ENCODE peak calls at places on chromosomes 13 and 19, in five cellular contexts. P is H1, H is uterus, C is mesenchymal stem cell, L is testis. E is an unnamed sample. For H3K4me1, the result is how much of the 10 kb centered on the place peaks cover.

GRCh38 chr19:38721977-38722773 is 22.1 kb downstream of the CAPN12 start:
- DNase-seq in P (no peak), H (no peak), C (no peak), L (peak), E (peak)

GRCh38 chr13:64579331-64579730 is 2650.8 kb downstream of the PCDH9 start:
- DNase-seq in P (no peak), H (no peak), C (no peak), L (no peak), E (no peak)

GRCh38 chr13:113207890-113208423 is 512 bp downstream of the PCID2 start:
- DNase-seq in P (peak), H (no peak), C (peak), L (peak), E (peak)

GRCh38 chr19:29292562-29292961 is 79.6 kb upstream of the UQCRFS1 start:
- DNase-seq in P (no peak), H (no peak), C (no peak), L (no peak), E (no peak)

GRCh38 chr19:15195381-15195964 is 5.3 kb downstream of the NOTCH3 start:
- DNase-seq in P (peak), H (peak), C (peak), L (no peak), E (peak)

GRCh38 chr13:50485979-50486935 is 357.2 kb downstream of the DLEU7 start:
- DNase-seq in P (no peak), H (no peak), C (no peak), L (no peak), E (no peak)

GRCh38 chr13:51912091-51912490 is 50.3 kb downstream of the CCDC70 start:
- DNase-seq in P (no peak), H (no peak), C (no peak), L (peak), E (no peak)

GRCh38 chr19:7288131-7288530 is 6.1 kb downstream of the INSR start:
- DNase-seq in P (no peak), H (no peak), C (no peak), L (no peak), E (no peak)

GRCh38 chr13:102295316-102296048 is 106.4 kb downstream of the FGF14 start:
- DNase-seq in P (no peak), H (peak), C (peak), L (no peak), E (no peak)

GRCh38 chr19:48695743-48696352 is at the start of gene FUT2:
- DNase-seq in P (peak), H (no peak), C (no peak), L (no peak), E (no peak)

GRCh38 chr13:44876782-44877324 is 112.4 kb downstream of the NUFIP1 start:
- DNase-seq in P (peak), H (no peak), C (no peak), L (peak), E (no peak)

GRCh38 chr19:57280913-57281425 is 684 bp downstream of the ZNF460 start:
- DNase-seq in P (no peak), H (no peak), C (no peak), L (no peak), E (peak)

GRCh38 chr13:114222461-114222968 is 12.2 kb upstream of the CDC16 start:
- DNase-seq in P (no peak), H (no peak), C (no peak), L (peak), E (no peak)

GRCh38 chr19:12611361-12611699 is 610 bp downstream of the ZNF791 start:
- DNase-seq in P (peak), H (peak), C (peak), L (peak), E (peak)

GRCh38 chr19:46718157-46718933 is 1.4 kb upstream of the PRKD2 start:
- DNase-seq in P (peak), H (no peak), C (no peak), L (no peak), E (no peak)

GRCh38 chr13:100765021-100765420 is 90.4 kb upstream of the TMTC4 start:
- DNase-seq in P (no peak), H (no peak), C (no peak), L (no peak), E (no peak)

GRCh38 chr13:95445116-95445515 is 107.4 kb upstream of the CLDN10 start:
- DNase-seq in P (no peak), H (no peak), C (no peak), L (no peak), E (no peak)

GRCh38 chr19:47381653-47382279 is 32.7 kb downstream of the DHX34 start:
- DNase-seq in P (no peak), H (no peak), C (no peak), L (no peak), E (no peak)

GRCh38 chr19:20307127-20307526 is 140.1 kb downstream of the ZNF486 start:
- DNase-seq in P (no peak), H (no peak), C (no peak), L (no peak), E (no peak)

GRCh38 chr19:21603431-21604153 is 98.2 kb downstream of the ZNF429 start:
- DNase-seq in P (no peak), H (no peak), C (no peak), L (no peak), E (peak)

GRCh38 chr13:28819748-28820098 is 416 bp upstream of the MTUS2 start:
- DNase-seq in P (peak), H (no peak), C (peak), L (peak), E (peak)

GRCh38 chr19:512548-513365 is 5.5 kb downstream of the TPGS1 start:
- DNase-seq in P (peak), H (no peak), C (no peak), L (no peak), E (no peak)

GRCh38 chr13:48560657-48561337 is 27.9 kb upstream of the RCBTB2 start:
- DNase-seq in P (no peak), H (no peak), C (no peak), L (no peak), E (no peak)

GRCh38 chr19:53883741-53884140 is 1.7 kb downstream of the PRKCG start:
- DNase-seq in P (no peak), H (no peak), C (no peak), L (no peak), E (no peak)

GRCh38 chr13:68275758-68276157 is 1045.6 kb upstream of the PCDH9 start:
- DNase-seq in P (no peak), H (no peak), C (no peak), L (no peak), E (no peak)

GRCh38 chr13:49165798-49166752 is 54.1 kb upstream of the MLNR start:
- DNase-seq in P (no peak), H (no peak), C (peak), L (no peak), E (no peak)

GRCh38 chr13:44397766-44398223 is 24.2 kb downstream of the SERP2 start:
- DNase-seq in P (no peak), H (no peak), C (peak), L (no peak), E (peak)

GRCh38 chr19:48926909-48927308 is 6.6 kb upstream of the DHDH start:
- DNase-seq in P (no peak), H (peak), C (peak), L (peak), E (no peak)

GRCh38 chr19:7456964-7457541 is 31.8 kb downstream of the PEX11G start:
- DNase-seq in P (no peak), H (no peak), C (no peak), L (no peak), E (no peak)

DNA sequence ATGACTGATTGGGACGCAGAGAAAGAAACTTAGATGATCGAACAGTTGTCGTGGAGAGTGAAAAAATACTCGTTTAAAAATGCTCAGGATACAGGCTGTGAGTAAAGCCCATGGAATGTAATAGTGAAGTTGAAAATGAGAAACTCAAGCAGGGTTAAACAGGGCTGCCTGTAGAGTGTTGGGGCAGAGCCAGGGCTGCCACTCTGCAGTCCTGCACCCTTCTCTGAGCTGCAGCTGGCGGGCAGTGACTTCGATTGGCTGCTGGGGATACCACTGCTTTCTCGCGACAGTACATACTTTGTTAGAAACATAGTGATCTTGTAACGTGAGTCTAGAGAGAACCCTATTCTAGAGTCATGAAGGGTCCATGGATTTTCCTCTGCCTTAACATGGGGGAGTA is 95.4 kb downstream of the ARHGEF7 start:
- DNase-seq in P (no peak), H (no peak), C (peak), L (peak), E (peak)
- H3K4me1 ChIP-seq in P (under half), H (under half), C (under half), L (under half), E (under half)

GRCh38 chr19:3250675-3251074 is 26.2 kb downstream of the CELF5 start:
- DNase-seq in P (peak), H (no peak), C (no peak), L (no peak), E (no peak)

GRCh38 chr19:3251229-3251628 is 26.8 kb downstream of the CELF5 start:
- DNase-seq in P (no peak), H (no peak), C (no peak), L (no peak), E (no peak)

GRCh38 chr19:3249408-3249807 is 24.9 kb downstream of the CELF5 start:
- DNase-seq in P (peak), H (no peak), C (no peak), L (peak), E (peak)

GRCh38 chr19:3245050-3245449 is 20.6 kb downstream of the CELF5 start:
- DNase-seq in P (no peak), H (no peak), C (no peak), L (no peak), E (no peak)

DNA sequence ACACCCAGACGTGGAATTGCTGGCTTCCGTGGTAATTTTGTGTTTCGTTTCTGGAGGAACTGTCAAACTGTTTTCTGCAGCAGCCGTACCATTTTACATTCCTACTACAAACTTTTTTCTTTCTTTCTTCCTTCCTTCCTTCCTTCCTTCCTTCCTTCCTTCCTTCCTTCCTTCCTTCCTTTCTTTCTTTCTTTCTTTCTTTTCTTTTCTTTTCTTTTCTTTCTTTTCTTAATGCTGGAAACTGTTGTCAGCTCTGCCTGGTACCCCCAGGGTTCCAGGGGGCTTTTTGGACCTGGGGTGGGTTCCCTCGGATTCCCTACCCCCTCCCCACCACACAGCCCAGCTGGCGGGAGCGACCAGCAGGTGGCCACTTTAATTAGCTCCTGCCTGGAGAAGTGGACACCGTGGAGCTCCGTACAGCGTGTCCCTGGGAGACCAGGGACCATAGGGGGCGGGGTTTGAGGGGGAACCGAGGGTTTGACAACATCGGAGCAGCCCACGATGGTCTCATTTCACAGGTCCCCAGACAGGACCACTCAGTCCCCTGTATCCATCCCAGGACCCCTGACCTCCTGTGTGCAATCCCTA is 24.4 kb downstream of the CELF5 start:
- DNase-seq in P (no peak), H (no peak), C (no peak), L (no peak), E (no peak)
- H3K4me1 ChIP-seq in P (under half), H (under half), C (under half), L (under half), E (under half)

DNA sequence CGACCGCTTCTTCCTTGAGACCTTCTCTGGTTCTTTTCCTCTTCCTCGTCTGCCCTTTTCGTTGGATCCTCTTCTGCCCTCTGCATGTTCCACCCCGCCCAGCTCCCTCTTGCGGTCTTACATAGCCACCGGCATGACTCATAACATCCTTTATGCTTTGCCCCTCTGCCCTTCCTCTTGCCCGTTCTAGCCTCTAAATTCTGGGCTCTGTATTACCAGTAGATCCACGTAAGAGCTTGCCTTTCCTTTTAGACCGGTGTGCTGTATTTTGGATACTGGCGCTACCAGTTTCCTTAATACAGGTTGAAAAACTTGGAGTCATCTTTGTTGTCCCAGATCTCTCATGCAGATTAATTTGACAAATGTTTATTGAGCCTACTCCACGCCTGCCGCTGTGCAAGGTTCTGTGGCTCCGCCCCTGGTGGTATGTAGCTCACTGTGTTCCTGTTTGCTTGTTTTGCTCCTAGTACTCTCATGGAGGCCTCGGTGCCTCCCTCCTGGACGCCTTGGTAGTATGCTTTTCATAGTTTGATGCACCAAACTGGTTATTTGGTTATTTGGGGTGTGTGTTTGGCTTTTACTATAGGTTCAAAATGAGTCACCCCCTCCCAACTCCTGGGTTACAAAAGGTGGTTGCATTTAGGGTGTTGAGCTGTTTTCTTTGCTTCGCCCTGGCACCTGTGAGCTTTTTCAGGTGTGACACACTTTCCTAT is 1.7 kb downstream of the GTF3A start:
- DNase-seq in P (peak), H (peak), C (peak), L (peak), E (peak)
- H3K4me1 ChIP-seq in P (under half), H (under half), C (under half), L (under half), E (under half)

GRCh38 chr19:1668048-1668338 is 15.6 kb upstream of the TCF3 start:
- DNase-seq in P (no peak), H (no peak), C (no peak), L (no peak), E (no peak)

GRCh38 chr19:1668339-1669123 is 16.1 kb upstream of the TCF3 start:
- DNase-seq in P (peak), H (no peak), C (peak), L (no peak), E (peak)

GRCh38 chr19:1661995-1662394 is 9.6 kb upstream of the TCF3 start:
- DNase-seq in P (no peak), H (no peak), C (no peak), L (no peak), E (no peak)

GRCh38 chr19:1663854-1664253 is 11.4 kb upstream of the TCF3 start:
- DNase-seq in P (no peak), H (no peak), C (no peak), L (no peak), E (no peak)

DNA sequence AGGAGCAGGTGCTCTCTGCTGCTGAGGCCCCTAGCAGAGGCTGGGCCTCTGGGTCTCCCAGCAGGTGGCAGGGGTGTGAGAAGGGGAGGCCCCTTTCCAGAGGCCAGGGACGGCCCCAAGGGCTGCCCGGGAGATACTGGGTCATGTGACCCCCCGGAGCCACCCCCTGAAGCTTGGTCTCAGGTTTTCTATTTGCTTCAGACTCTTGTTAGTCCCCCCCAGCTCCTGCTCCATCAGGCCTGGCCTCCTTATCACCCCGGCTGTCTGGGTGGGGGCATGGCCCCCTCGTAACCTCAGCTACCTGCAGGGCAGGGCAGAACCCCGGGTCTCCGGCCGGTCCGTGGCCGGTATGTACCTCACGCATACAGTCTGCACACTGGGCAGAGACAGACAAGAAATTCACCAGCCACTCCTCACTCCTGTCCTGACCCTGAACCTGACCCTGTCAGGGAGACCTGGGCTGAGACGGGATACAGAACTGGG is 13.2 kb upstream of the TCF3 start:
- DNase-seq in P (no peak), H (no peak), C (no peak), L (no peak), E (peak)
- H3K4me1 ChIP-seq in P (under half), H (under half), C (under half), L (under half), E (under half)

GRCh38 chr19:41872384-41872774 is 4.7 kb upstream of the CD79A start:
- DNase-seq in P (no peak), H (no peak), C (no peak), L (no peak), E (no peak)

GRCh38 chr19:41869374-41869955 is 7.6 kb upstream of the CD79A start:
- DNase-seq in P (no peak), H (no peak), C (no peak), L (no peak), E (no peak)

GRCh38 chr19:41868989-41869300 is 8.1 kb upstream of the CD79A start:
- DNase-seq in P (no peak), H (no peak), C (no peak), L (no peak), E (no peak)

GRCh38 chr19:41871573-41872383 is 5.3 kb upstream of the CD79A start:
- DNase-seq in P (no peak), H (no peak), C (peak), L (no peak), E (no peak)

GRCh38 chr19:41870401-41870873 is 6.6 kb upstream of the CD79A start:
- DNase-seq in P (no peak), H (no peak), C (peak), L (no peak), E (no peak)
- H3K4me1 ChIP-seq in P (under half), H (under half), C (under half), L (under half), E (under half)

DNA sequence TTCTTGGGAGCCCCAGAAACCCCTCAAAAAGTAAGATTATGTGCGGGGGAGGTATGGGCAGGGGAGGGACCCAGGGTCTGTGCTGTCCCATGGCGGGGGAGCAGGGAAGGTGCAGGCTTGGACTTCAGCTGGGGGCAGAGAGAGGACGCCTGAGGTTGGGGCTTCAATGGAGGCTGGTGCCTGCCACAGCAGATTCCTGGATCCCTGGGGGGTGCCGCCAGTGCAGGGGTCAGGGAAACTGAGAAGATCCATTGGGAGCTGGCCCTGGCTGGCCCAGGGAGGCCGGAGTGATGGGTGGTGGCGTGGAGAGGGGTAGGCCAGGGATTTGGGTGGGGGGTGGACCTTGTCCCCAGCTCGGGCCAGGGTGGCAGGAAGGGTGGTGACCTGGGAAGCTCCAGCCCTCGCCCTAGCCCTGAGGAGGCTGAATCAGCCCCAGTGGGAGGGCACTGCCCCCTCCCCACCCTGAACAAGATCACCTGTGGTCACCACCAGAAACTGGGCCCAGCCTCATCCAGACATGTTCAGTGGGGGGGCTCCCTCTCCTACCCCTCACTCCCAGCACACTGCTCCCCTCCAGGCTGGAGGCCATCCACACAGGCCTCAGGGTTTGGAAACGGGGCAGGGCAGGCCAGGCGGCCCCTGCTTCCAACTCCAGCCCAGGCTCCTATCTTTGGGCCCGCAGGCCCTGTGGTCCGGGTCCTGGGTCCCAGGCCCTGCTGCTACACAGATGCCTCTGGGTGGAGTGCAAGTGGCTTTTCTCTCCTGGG is 1.4 kb downstream of the NKPD1 start:
- DNase-seq in P (no peak), H (no peak), C (no peak), L (no peak), E (no peak)
- H3K4me1 ChIP-seq in P (under half), H (under half), C (under half), L (under half), E (under half)

DNA sequence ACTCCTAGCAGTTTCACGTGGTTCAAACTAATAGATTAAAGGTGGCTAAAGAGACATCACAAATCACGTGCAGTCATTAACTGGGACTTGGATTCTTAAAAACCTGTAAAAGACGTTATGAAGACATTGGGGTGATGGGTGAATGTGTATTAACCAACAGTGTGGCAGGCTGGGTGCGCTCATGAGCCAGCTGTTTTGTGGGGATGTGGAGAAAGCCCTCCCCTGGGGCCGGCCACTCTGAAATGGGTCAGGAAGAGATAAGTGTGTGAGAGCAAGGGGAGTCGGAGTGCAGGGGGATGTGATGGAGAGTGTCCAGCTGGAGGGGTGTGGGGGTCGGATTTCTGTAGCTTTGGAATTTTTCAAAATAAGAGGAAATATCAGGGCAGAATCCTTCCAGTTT is 10.4 kb downstream of the UPF1 start:
- DNase-seq in P (no peak), H (no peak), C (no peak), L (no peak), E (peak)
- H3K4me1 ChIP-seq in P (under half), H (under half), C (under half), L (half or more), E (under half)

E was measured in SJCRH30.